ENCODE peak calls at places on chromosomes 5 and 9, in five cellular contexts. O is IMR-90, I is OCI-LY7, D is fibroblast of lung, S is mesenchymal stem cell. Y is an unnamed sample.

GRCh38 chr5:95842955-95843544 is 20.5 kb upstream of the GLRX start:
- DNase-seq in S (peak), O (peak), D (peak), I (peak), Y (peak)

GRCh38 chr9:110192531-110193326 is 15.2 kb downstream of the C9orf152 start:
- DNase-seq in D (peak), O (peak), S (peak), I (no peak), Y (peak)

GRCh38 chr5:13809921-13810320 is 134.6 kb downstream of the DNAH5 start:
- DNase-seq in I (no peak), O (no peak), D (no peak), S (no peak), Y (no peak)

GRCh38 chr9:106075991-106076390 is 381.6 kb downstream of the TMEM38B start:
- DNase-seq in D (peak), O (peak), S (peak), I (no peak), Y (no peak)

GRCh38 chr5:98458004-98458403 is 315.5 kb upstream of the RGMB start:
- DNase-seq in O (peak), I (no peak), S (peak), D (peak), Y (no peak)

GRCh38 chr9:35645736-35646582 is 4.8 kb downstream of the SIT1 start:
- DNase-seq in I (no peak), O (no peak), S (no peak), D (no peak), Y (peak)

GRCh38 chr9:125262217-125262991 is 778 bp downstream of the GAPVD1 start:
- DNase-seq in I (peak), O (no peak), S (no peak), D (no peak), Y (no peak)

GRCh38 chr9:12614488-12614887 is 78.7 kb upstream of the TYRP1 start:
- DNase-seq in O (no peak), D (no peak), S (no peak), I (no peak), Y (no peak)

GRCh38 chr5:180381428-180381827 is 28.3 kb upstream of the GFPT2 start:
- DNase-seq in S (no peak), O (no peak), D (no peak), I (no peak), Y (no peak)

GRCh38 chr5:645421-645820 is 33.3 kb downstream of the CEP72 start:
- DNase-seq in O (no peak), S (no peak), D (no peak), I (no peak), Y (no peak)

GRCh38 chr5:9156282-9156681 is 389.6 kb downstream of the SEMA5A start:
- DNase-seq in O (peak), D (peak), S (peak), I (peak), Y (peak)

GRCh38 chr5:119340597-119341218 is 15.1 kb upstream of the TNFAIP8 start:
- DNase-seq in D (no peak), O (no peak), S (no peak), I (peak), Y (no peak)

GRCh38 chr5:153513171-153513570 is 22.7 kb downstream of the GRIA1 start:
- DNase-seq in S (no peak), I (no peak), D (peak), O (peak), Y (no peak)

GRCh38 chr5:147177125-147177840 is 57.5 kb upstream of the STK32A start:
- DNase-seq in S (peak), I (no peak), D (peak), O (peak), Y (no peak)

GRCh38 chr5:15929616-15930303 is 249.8 kb downstream of the MARCHF11 start:
- DNase-seq in D (peak), O (peak), I (no peak), S (peak), Y (no peak)

GRCh38 chr5:172473427-172473826 is 19.1 kb upstream of the SH3PXD2B start:
- DNase-seq in O (no peak), S (no peak), D (no peak), I (no peak), Y (no peak)

GRCh38 chr9:86321373-86321772 is 32.8 kb downstream of the TUT7 start:
- DNase-seq in D (peak), I (no peak), S (peak), O (peak), Y (peak)

GRCh38 chr5:142065273-142065672 is 43.3 kb upstream of the NDFIP1 start:
- DNase-seq in I (no peak), D (peak), S (peak), O (peak), Y (peak)

GRCh38 chr5:119063579-119064379 is 7.1 kb upstream of the DMXL1 start:
- DNase-seq in O (peak), I (no peak), D (peak), S (peak), Y (no peak)

GRCh38 chr5:134614461-134615085 is 18.1 kb downstream of the SAR1B start:
- DNase-seq in S (no peak), D (no peak), O (peak), I (no peak), Y (peak)

GRCh38 chr9:137547687-137548543 is 2.3 kb downstream of the PNPLA7 start:
- DNase-seq in I (no peak), S (no peak), D (no peak), O (no peak), Y (no peak)

GRCh38 chr9:135919318-135919717 is 12.0 kb upstream of the CAMSAP1 start:
- DNase-seq in S (no peak), D (no peak), I (no peak), O (no peak), Y (no peak)

GRCh38 chr9:124126571-124127289 is 115.2 kb downstream of the LHX2 start:
- DNase-seq in I (peak), S (peak), O (peak), D (peak), Y (peak)

GRCh38 chr5:85109616-85110015 is 724.9 kb upstream of the EDIL3 start:
- DNase-seq in S (peak), I (no peak), O (peak), D (peak), Y (no peak)

GRCh38 chr9:34087370-34087769 is 38.7 kb upstream of the UBAP2 start:
- DNase-seq in S (no peak), O (no peak), I (peak), D (no peak), Y (no peak)

GRCh38 chr5:145826869-145827268 is 8.3 kb downstream of the PRELID2 start:
- DNase-seq in I (no peak), D (no peak), O (no peak), S (no peak), Y (no peak)

GRCh38 chr5:71891856-71892255 is 172.8 kb downstream of the CARTPT start:
- DNase-seq in S (peak), D (peak), I (no peak), O (peak), Y (peak)

GRCh38 chr5:171801-172331 is 19.4 kb upstream of the LRRC14B start:
- DNase-seq in O (no peak), S (no peak), I (no peak), D (no peak), Y (no peak)

GRCh38 chr9:14346826-14347407 is 33.0 kb upstream of the NFIB start:
- DNase-seq in S (no peak), D (no peak), I (no peak), O (no peak), Y (no peak)

GRCh38 chr5:14830210-14831005 is 41.2 kb downstream of the ANKH start:
- DNase-seq in S (no peak), D (no peak), O (no peak), I (no peak), Y (no peak)
- H3K4me2 ChIP-seq in S (no peak), D (no peak), O (no peak), I (no peak), Y (no peak)

GRCh38 chr5:143436871-143437270 is 33.4 kb upstream of the NR3C1 start:
- DNase-seq in I (no peak), O (peak), D (peak), S (no peak), Y (no peak)
- H3K4me2 ChIP-seq in I (peak), O (no peak), D (no peak), S (no peak), Y (no peak)

GRCh38 chr5:150054569-150054968 is 31.8 kb downstream of the CSF1R start:
- DNase-seq in I (no peak), O (no peak), S (no peak), D (no peak), Y (peak)

GRCh38 chr5:150053695-150054392 is 32.5 kb downstream of the CSF1R start:
- DNase-seq in D (no peak), S (no peak), O (no peak), I (no peak), Y (no peak)

GRCh38 chr5:150051657-150052195 is 34.6 kb downstream of the CSF1R start:
- DNase-seq in O (no peak), S (no peak), I (no peak), D (no peak), Y (no peak)

GRCh38 chr5:150052326-150053230 is 33.8 kb downstream of the CSF1R start:
- DNase-seq in I (no peak), D (no peak), O (no peak), S (no peak), Y (no peak)

GRCh38 chr5:150053231-150053626 is 33.1 kb downstream of the CSF1R start:
- DNase-seq in I (no peak), S (peak), D (peak), O (peak), Y (peak)
- H3K4me2 ChIP-seq in I (no peak), S (no peak), D (no peak), O (no peak), Y (no peak)

DNA sequence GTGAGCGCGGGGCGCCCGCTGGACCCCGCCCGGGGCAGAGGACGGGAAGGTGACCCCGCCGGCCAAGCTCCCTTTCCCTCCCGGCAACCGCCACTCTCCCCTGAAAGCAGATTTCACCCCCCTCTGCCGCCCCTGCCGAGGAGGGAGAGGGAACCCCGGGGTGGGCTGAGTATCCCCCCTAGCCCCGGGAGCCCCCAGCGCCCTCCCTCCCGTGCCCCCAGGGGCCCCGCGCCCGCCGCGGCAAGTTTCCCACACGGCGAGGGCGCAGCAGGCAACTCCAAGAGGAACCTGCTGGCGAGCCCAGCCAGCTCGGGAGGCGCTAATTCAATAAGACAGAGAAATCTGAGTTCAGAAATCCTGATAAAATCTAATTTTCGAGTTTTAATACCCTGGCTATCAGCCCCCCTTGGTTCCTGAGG is 1.6 kb downstream of the NTNG2 start:
- DNase-seq in S (peak), D (peak), I (no peak), O (peak), Y (no peak)
- H3K4me2 ChIP-seq in S (peak), D (no peak), I (peak), O (no peak), Y (peak)

GRCh38 chr9:89745601-89746376 is 141.0 kb downstream of the GADD45G start:
- DNase-seq in D (no peak), O (no peak), I (peak), S (no peak), Y (no peak)

GRCh38 chr9:89743576-89744254 is 138.9 kb downstream of the GADD45G start:
- DNase-seq in D (no peak), O (no peak), S (no peak), I (peak), Y (no peak)

GRCh38 chr9:89743216-89743575 is 138.4 kb downstream of the GADD45G start:
- DNase-seq in D (no peak), S (no peak), O (no peak), I (peak), Y (no peak)

GRCh38 chr9:89744255-89744648 is 139.4 kb downstream of the GADD45G start:
- DNase-seq in S (no peak), D (no peak), I (no peak), O (no peak), Y (no peak)

DNA sequence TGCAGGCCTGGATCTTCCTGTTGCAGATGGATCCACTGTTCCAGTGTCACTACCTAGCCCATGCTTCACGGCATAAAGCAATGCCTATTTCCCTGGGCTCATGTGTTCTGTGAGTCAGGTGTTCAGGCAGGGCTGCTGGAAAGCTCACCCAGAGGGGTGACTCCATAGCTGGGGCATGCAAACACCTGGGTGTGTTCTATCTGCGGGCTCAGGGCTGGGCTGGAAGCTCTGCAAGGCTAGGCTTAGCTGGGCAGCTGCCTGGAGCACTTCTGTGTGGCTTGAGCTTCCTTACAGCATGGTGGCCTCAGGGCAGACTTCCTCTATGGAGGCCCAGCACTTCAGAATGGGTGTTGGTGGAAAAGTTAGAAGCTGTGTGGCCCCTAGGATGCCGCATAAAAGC is 139.9 kb downstream of the GADD45G start:
- DNase-seq in I (peak), D (no peak), S (no peak), O (no peak), Y (peak)
- H3K4me2 ChIP-seq in I (no peak), D (no peak), S (no peak), O (no peak), Y (peak)

DNA sequence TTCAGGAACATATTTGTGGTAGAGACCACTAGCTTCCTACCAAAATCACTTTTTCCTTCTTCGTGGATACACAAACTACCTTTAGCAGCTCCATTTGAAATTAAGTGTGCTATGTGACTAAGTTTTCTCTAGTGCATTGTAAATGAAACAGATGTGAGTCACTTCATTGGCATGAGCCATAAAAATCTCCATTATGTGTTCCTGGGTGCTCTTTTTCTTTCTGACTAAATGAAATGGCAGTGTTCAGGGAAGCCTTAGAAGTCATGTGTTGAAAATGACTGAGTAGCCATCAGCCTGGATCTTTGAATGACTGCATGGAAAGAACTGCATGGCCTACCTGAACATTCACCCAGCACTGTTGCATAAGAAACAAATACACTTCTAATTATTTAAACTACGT is 107.9 kb downstream of the NDUFAF2 start:
- DNase-seq in D (peak), I (no peak), O (peak), S (peak), Y (peak)
- H3K4me2 ChIP-seq in D (no peak), I (no peak), O (peak), S (no peak), Y (no peak)